ENCODE peak calls at places on chromosomes 1 and 21, in nine cellular contexts. G is testis, Q is left ventricle myocardium inferior, S is retinal pigment epithelial cell, N is heart left ventricle, Z is WTC11, T is fibroblast of villous mesenchyme, X is Calu3, D is progenitor cell of endocrine pancreas. A is an unnamed sample.
A peak's percentile ranks its signal among the peaks of the same experiment; 100 is the strongest.

GRCh38 chr21:34358866-34359265 is 4.9 kb upstream of the KCNE2 start:
- DNase-seq in G (no peak), Q (no peak), S (no peak), N (no peak), Z (no peak), T (no peak), X (no peak), D (no peak), A (no peak)

GRCh38 chr21:45467221-45467779 is 62.3 kb downstream of the COL18A1 start:
- DNase-seq in G (no peak), Q (peak; percentile 13), S (no peak), N (peak; percentile 61), Z (no peak), T (no peak), X (no peak), D (no peak), A (no peak)

GRCh38 chr21:30057108-30057507 is 109.5 kb downstream of the CLDN17 start:
- DNase-seq in G (no peak), Q (no peak), S (no peak), N (no peak), Z (no peak), T (no peak), X (no peak), D (no peak), A (no peak)

GRCh38 chr1:83593073-83593472 is 405.9 kb downstream of the TTLL7 start:
- DNase-seq in G (no peak), Q (no peak), S (no peak), N (no peak), Z (peak; percentile 33), T (no peak), X (no peak), D (no peak), A (no peak)

GRCh38 chr1:46166521-46167462 is 8.1 kb upstream of the TSPAN1 start:
- DNase-seq in G (peak; percentile 33), Q (peak; percentile 68), S (no peak), N (peak; percentile 79), Z (peak; percentile 52), T (no peak), X (no peak), D (no peak), A (no peak)

GRCh38 chr1:229924639-229925038 is 142.4 kb upstream of the GALNT2 start:
- DNase-seq in G (no peak), Q (no peak), S (no peak), N (no peak), Z (no peak), T (no peak), X (no peak), D (no peak), A (no peak)

GRCh38 chr21:26801524-26801923 is 43.7 kb downstream of the ADAMTS1 start:
- DNase-seq in G (no peak), Q (no peak), S (no peak), N (no peak), Z (no peak), T (peak; percentile 97), X (no peak), D (no peak), A (no peak)

GRCh38 chr1:42379794-42380616 is 587 bp upstream of the RIMKLA start:
- DNase-seq in G (peak; percentile 37), Q (peak; percentile 22), S (no peak), N (no peak), Z (peak; percentile 17), T (peak; percentile 23), X (no peak), D (no peak), A (no peak)

GRCh38 chr21:44357064-44357837 is 3.8 kb downstream of the TRPM2 start:
- DNase-seq in G (no peak), Q (no peak), S (no peak), N (peak; percentile 43), Z (no peak), T (no peak), X (no peak), D (no peak), A (no peak)

GRCh38 chr1:185957441-185958363 is 223.5 kb downstream of the HMCN1 start:
- DNase-seq in G (no peak), Q (no peak), S (no peak), N (no peak), Z (no peak), T (no peak), X (no peak), D (no peak), A (no peak)

GRCh38 chr1:202998836-202999750 is 8.1 kb upstream of the TMEM183A start:
- DNase-seq in G (peak; percentile 86), Q (no peak), S (no peak), N (no peak), Z (peak; percentile 53), T (peak; percentile 56), X (peak; percentile 71), D (peak; percentile 28), A (no peak)

GRCh38 chr1:6171546-6172124 is 8.5 kb downstream of the CHD5 start:
- DNase-seq in G (no peak), Q (no peak), S (no peak), N (peak; percentile 35), Z (peak; percentile 69), T (peak; percentile 12), X (peak; percentile 48), D (no peak), A (no peak)

GRCh38 chr1:111515291-111516007 is 12.0 kb upstream of the ADORA3 start:
- DNase-seq in G (no peak), Q (peak; percentile 84), S (no peak), N (peak; percentile 87), Z (peak; percentile 56), T (peak; percentile 18), X (no peak), D (no peak), A (peak; percentile 87)

GRCh38 chr1:59076612-59077011 is 220.3 kb upstream of the FGGY start:
- DNase-seq in G (no peak), Q (no peak), S (no peak), N (no peak), Z (no peak), T (peak; percentile 53), X (no peak), D (no peak), A (no peak)

GRCh38 chr1:228152097-228152917 is 2.6 kb downstream of the GJC2 start:
- DNase-seq in G (no peak), Q (peak; percentile 15), S (no peak), N (peak; percentile 65), Z (peak; percentile 8), T (no peak), X (no peak), D (no peak), A (no peak)

GRCh38 chr1:47507921-47508894 is 70.4 kb downstream of the FOXD2 start:
- DNase-seq in G (peak; percentile 19), Q (peak; percentile 22), S (no peak), N (peak; percentile 68), Z (peak; percentile 53), T (no peak), X (peak; percentile 30), D (peak; percentile 16), A (no peak)

GRCh38 chr1:209405183-209405823 is 178.2 kb upstream of the CAMK1G start:
- DNase-seq in G (no peak), Q (no peak), S (no peak), N (no peak), Z (no peak), T (peak; percentile 46), X (no peak), D (no peak), A (no peak)

GRCh38 chr1:5915587-5916571 is 76.3 kb downstream of the NPHP4 start:
- DNase-seq in G (peak; percentile 55), Q (no peak), S (peak; percentile 8), N (no peak), Z (no peak), T (peak; percentile 54), X (no peak), D (no peak), A (no peak)

GRCh38 chr1:98119793-98120192 is 199.0 kb upstream of the DPYD start:
- DNase-seq in G (no peak), Q (no peak), S (no peak), N (no peak), Z (peak; percentile 12), T (peak; percentile 28), X (peak; percentile 12), D (peak; percentile 11), A (no peak)

DNA sequence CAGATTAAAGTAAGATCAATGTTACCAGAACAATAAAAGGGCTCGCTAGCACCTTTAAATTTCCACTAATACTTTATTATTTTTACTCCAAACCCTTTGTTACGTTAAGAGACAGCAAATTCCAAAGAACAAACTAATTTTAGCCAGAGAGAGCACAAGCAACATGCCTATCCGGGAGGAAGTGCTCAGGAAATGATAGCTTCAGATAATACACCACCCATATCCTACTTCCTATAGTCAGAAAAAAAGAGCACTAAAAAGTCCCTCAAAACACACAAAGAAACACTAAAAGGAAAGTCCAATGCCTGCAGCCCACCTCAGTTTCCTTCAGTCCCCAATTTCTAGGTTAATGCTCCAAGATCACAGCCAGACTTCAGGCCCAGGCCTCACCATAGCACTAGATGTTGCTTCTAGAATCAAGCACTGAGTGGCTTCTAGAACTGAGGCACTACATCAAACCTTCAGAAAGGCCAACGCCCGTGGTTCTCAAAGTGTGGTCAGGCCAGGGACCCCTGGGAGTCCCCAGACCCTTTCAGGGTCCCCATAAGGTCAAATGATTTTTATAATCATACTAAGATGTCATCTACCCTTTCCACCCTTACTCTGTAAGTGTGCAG is 142.6 kb downstream of the PSMG1 start:
- DNase-seq in G (no peak), Q (no peak), S (no peak), N (no peak), Z (no peak), T (no peak), X (no peak), D (no peak), A (peak; percentile 54)
- TF ChIP-seq CTCF in G (no peak), Q (no peak), S (no peak), N (no peak), Z (no peak), T (no peak), X (no peak), D (no peak), A (no peak)

GRCh38 chr1:207259391-207259790 is 62.1 kb upstream of the CD55 start:
- DNase-seq in G (no peak), Q (no peak), S (no peak), N (no peak), Z (no peak), T (peak; percentile 61), X (peak; percentile 33), D (no peak), A (no peak)
- TF ChIP-seq CTCF in G (no peak), Q (peak; percentile 52), S (peak; percentile 51), N (no peak), Z (no peak), T (peak; percentile 69), X (peak; percentile 49), D (peak; percentile 40), A (no peak)

GRCh38 chr21:28992526-28993292 is at the start of gene LTN1:
- DNase-seq in G (peak; percentile 99), Q (peak; percentile 98), S (peak; percentile 98), N (peak; percentile 99), Z (peak; percentile 99), T (peak; percentile 100), X (peak; percentile 95), D (peak; percentile 94), A (peak; percentile 97)
- TF ChIP-seq CTCF in G (no peak), Q (peak; percentile 28), S (no peak), N (no peak), Z (no peak), T (no peak), X (no peak), D (no peak), A (no peak)

DNA sequence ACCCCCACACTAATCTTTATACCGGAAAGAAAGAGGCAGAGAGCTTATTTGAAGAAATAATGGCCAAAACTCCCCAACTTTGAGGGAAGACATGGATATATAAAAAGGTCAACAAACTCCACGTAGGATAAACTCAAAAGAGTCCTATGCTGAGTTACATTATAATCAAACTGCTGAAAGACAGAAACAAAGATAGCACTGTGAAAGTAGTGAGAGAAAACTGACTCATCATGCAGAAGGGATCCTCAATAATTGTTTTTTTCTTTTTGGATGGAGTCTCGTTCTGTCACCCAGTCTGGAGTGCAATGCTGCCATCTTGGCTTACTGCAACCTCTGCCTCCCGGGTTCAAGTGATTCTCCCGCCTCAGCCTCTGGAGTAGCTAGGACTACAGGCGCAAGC is 48.5 kb upstream of the TTC39A start:
- DNase-seq in G (no peak), Q (no peak), S (no peak), N (no peak), Z (no peak), T (no peak), X (no peak), D (no peak), A (no peak)
- TF ChIP-seq CTCF in G (no peak), Q (no peak), S (no peak), N (no peak), Z (no peak), T (no peak), X (no peak), D (no peak), A (no peak)